ENCODE peak calls at places on chromosomes 1 and 21, in six cellular contexts. D, X, G, H, Z and K are unnamed samples.

GRCh38 chr1:156282143-156282478 is 514 bp downstream of the SMG5 start:
- DNase-seq in D (no peak), X (no peak), G (peak; percentile 27), H (no peak), Z (no peak), K (no peak)

GRCh38 chr1:90114521-90115141 is 119.7 kb downstream of the ZNF326 start:
- DNase-seq in D (no peak), X (peak; percentile 13), G (no peak), H (no peak), Z (no peak), K (peak; percentile 4)

GRCh38 chr1:225842074-225842473 is 32.1 kb downstream of the EPHX1 start:
- DNase-seq in D (no peak), X (no peak), G (no peak), H (no peak), Z (no peak), K (no peak)

GRCh38 chr1:1264868-1265272 is 8.8 kb downstream of the UBE2J2 start:
- DNase-seq in D (no peak), X (peak; percentile 98), G (no peak), H (no peak), Z (no peak), K (peak; percentile 90)

GRCh38 chr1:67559222-67559700 is 125.7 kb upstream of the GADD45A start:
- DNase-seq in D (no peak), X (no peak), G (peak; percentile 28), H (peak; percentile 64), Z (no peak), K (no peak)

GRCh38 chr1:180540697-180541594 is 17.8 kb upstream of the OVAAL start:
- DNase-seq in D (no peak), X (no peak), G (no peak), H (peak; percentile 66), Z (no peak), K (no peak)

GRCh38 chr1:118661769-118662320 is 326.3 kb downstream of the TBX15 start:
- DNase-seq in D (no peak), X (no peak), G (no peak), H (no peak), Z (no peak), K (no peak)

GRCh38 chr1:47390843-47391242 is 25.2 kb upstream of the FOXE3 start:
- DNase-seq in D (no peak), X (no peak), G (no peak), H (no peak), Z (no peak), K (no peak)

GRCh38 chr1:159197767-159198557 is 6.7 kb upstream of the ACKR1 start:
- DNase-seq in D (no peak), X (peak; percentile 26), G (peak; percentile 76), H (peak; percentile 37), Z (peak; percentile 56), K (no peak)

GRCh38 chr1:4396571-4396970 is 257.8 kb upstream of the AJAP1 start:
- DNase-seq in D (no peak), X (no peak), G (no peak), H (no peak), Z (no peak), K (no peak)

GRCh38 chr1:111750856-111751255 is 4.8 kb upstream of the DDX20 start:
- DNase-seq in D (no peak), X (no peak), G (no peak), H (no peak), Z (no peak), K (no peak)

GRCh38 chr21:36589352-36589971 is 109.5 kb upstream of the SIM2 start:
- DNase-seq in D (no peak), X (no peak), G (peak; percentile 70), H (peak; percentile 38), Z (peak; percentile 53), K (no peak)

GRCh38 chr1:64361974-64362373 is 108.0 kb upstream of the CACHD1 start:
- DNase-seq in D (no peak), X (no peak), G (no peak), H (no peak), Z (no peak), K (no peak)

GRCh38 chr1:2853711-2854110 is 52.2 kb upstream of the TTC34 start:
- DNase-seq in D (no peak), X (no peak), G (no peak), H (no peak), Z (peak; percentile 34), K (no peak)

GRCh38 chr21:21439761-21440160 is 441.6 kb downstream of the NCAM2 start:
- DNase-seq in D (no peak), X (no peak), G (no peak), H (no peak), Z (no peak), K (peak; percentile 5)

GRCh38 chr21:21851657-21852056 is 853.4 kb downstream of the NCAM2 start:
- DNase-seq in D (no peak), X (no peak), G (no peak), H (no peak), Z (no peak), K (no peak)

GRCh38 chr1:47231314-47232186 is 475 bp downstream of the TAL1 start:
- DNase-seq in D (no peak), X (no peak), G (no peak), H (no peak), Z (no peak), K (peak; percentile 10)

GRCh38 chr1:162144853-162145252 is 75.4 kb downstream of the NOS1AP start:
- DNase-seq in D (no peak), X (no peak), G (no peak), H (no peak), Z (no peak), K (no peak)

GRCh38 chr1:10489291-10490055 is 14.7 kb downstream of the PEX14 start:
- DNase-seq in D (no peak), X (no peak), G (no peak), H (no peak), Z (no peak), K (no peak)

GRCh38 chr1:226702318-226702956 is 36.6 kb downstream of the ITPKB start:
- DNase-seq in D (no peak), X (peak; percentile 15), G (peak; percentile 31), H (no peak), Z (no peak), K (peak; percentile 45)

GRCh38 chr1:7471836-7472235 is 299.3 kb upstream of the VAMP3 start:
- DNase-seq in D (no peak), X (peak; percentile 44), G (no peak), H (no peak), Z (no peak), K (no peak)

GRCh38 chr1:155648207-155649147 is 38.5 kb downstream of the MSTO1 start:
- DNase-seq in D (no peak), X (peak; percentile 77), G (peak; percentile 17), H (no peak), Z (no peak), K (peak; percentile 73)

GRCh38 chr1:97919568-97920261 is 1.1 kb downstream of the DPYD start:
- DNase-seq in D (no peak), X (no peak), G (no peak), H (no peak), Z (no peak), K (no peak)

GRCh38 chr1:24003331-24003972 is 23.3 kb upstream of the SRSF10 start:
- DNase-seq in D (no peak), X (no peak), G (peak; percentile 32), H (no peak), Z (no peak), K (peak; percentile 97)

DNA sequence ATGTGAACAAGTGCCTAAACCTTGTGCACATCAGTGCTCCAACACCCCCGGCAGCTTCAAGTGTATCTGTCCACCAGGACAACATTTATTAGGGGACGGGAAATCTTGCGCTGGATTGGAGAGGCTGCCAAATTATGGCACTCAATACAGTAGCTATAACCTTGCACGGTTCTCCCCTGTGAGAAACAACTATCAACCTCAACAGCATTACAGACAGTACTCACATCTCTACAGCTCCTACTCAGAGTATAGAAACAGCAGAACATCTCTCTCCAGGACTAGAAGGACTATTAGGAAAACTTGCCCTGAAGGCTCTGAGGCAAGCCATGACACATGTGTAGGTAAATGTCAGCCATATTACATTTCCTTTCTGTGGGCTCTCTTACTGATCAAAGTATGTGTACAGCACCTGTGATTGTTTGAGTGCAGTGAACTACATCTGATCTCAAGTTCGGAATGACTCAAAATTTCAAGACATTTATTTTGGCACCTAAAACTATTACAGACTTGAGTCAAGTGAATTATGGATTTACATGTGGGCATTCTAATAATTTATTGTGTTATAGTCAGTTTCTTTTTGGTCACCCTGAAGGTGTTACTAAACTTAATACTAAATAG is 196.5 kb downstream of the TPR start:
- DNase-seq in D (no peak), X (no peak), G (no peak), H (no peak), Z (no peak), K (no peak)
- H3K4me3 ChIP-seq in D (no peak overlapping the region), X (no peak overlapping the region), G (no peak overlapping the region), H (peak overlapping the region; percentile 25), Z (no peak overlapping the region), K (no peak overlapping the region)

GRCh38 chr1:63316540-63316939 is 5.8 kb upstream of the FOXD3 start:
- DNase-seq in D (no peak), X (no peak), G (no peak), H (no peak), Z (no peak), K (no peak)

GRCh38 chr1:63318255-63319068 is 3.9 kb upstream of the FOXD3 start:
- DNase-seq in D (no peak), X (no peak), G (no peak), H (no peak), Z (no peak), K (no peak)

GRCh38 chr1:63319069-63320023 is 3.0 kb upstream of the FOXD3 start:
- DNase-seq in D (no peak), X (no peak), G (no peak), H (no peak), Z (no peak), K (no peak)

GRCh38 chr1:63317007-63317813 is 5.2 kb upstream of the FOXD3 start:
- DNase-seq in D (no peak), X (no peak), G (peak; percentile 75), H (peak; percentile 60), Z (peak; percentile 88), K (no peak)

DNA sequence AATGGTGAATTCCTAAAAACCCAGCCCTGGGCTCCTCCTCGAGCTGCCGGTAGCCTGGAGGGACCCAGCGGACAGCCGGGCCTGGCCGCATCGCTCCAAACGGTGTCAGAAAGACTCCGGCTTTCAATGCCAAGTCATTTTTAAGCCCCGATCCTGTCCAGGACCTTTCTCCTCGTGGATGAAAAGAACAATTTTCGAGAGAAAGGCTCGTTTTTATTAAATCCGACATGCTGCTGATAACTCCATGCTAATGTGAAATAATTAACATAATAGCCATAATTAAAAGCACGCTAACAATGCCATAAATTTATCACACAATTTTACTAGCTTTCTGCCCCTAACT is 4.6 kb upstream of the FOXD3 start:
- DNase-seq in D (no peak), X (no peak), G (no peak), H (no peak), Z (no peak), K (no peak)
- H3K4me3 ChIP-seq in D (peak overlapping the region; percentile 47), X (no peak overlapping the region), G (no peak overlapping the region), H (no peak overlapping the region), Z (peak overlapping the region; percentile 56), K (no peak overlapping the region)

GRCh38 chr1:165376041-165376810 is 19.7 kb upstream of the LMX1A start:
- DNase-seq in D (no peak), X (no peak), G (peak; percentile 65), H (peak; percentile 88), Z (peak; percentile 70), K (peak; percentile 84)
- H3K4me3 ChIP-seq in D (peak overlapping the region; percentile 39), X (peak overlapping the region; percentile 31), G (no peak overlapping the region), H (peak overlapping the region; percentile 50), Z (peak overlapping the region; percentile 53), K (peak overlapping the region; percentile 33)

DNA sequence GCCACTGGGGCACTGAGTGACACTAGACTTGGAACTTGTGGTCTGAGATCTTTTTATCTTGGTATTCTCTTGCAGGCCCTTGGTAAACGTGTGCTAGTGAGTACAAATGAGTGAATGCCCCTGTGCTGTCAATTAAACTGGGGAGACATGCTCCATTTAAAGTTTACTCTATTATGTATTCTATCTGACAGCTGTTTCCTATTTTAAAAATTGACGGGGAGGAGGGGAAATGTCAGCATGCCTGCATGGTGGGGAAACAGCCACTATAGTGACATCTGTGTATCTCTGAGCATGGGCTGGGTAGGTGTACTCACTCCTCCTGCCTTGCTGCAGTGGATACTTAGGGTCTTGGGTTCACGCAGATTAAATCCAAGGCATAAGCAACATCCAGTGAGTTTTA is 59.0 kb upstream of the IKBKE start:
- DNase-seq in D (no peak), X (no peak), G (no peak), H (no peak), Z (no peak), K (no peak)
- H3K4me3 ChIP-seq in D (no peak overlapping the region), X (no peak overlapping the region), G (no peak overlapping the region), H (no peak overlapping the region), Z (no peak overlapping the region), K (no peak overlapping the region)